ENCODE peak calls at places on chromosome 1, in ten cellular contexts. O is activated naive CD8-positive, alpha-beta T cell treated with anti-CD3 and anti-CD28 coated beads, Interleukin-2, amount 50 U/mL, for 24 hours; Q is GM12865; J is brain microvascular endothelial cell; E is A549; D is activated naive CD4-positive, alpha-beta T cell treated with Interleukin-2 at 50 U/mL for 16 hours; I is activated T-cell treated with anti-CD3 and anti-CD28 coated beads for 24 hours; P is ovary; N is left kidney; T is naive B cell. A is an unnamed sample.

GRCh38 chr1:91765880-91766443 is 120.0 kb downstream of the TGFBR3 start:
- DNase-seq in O (no peak), N (no peak), I (no peak), J (no peak), D (no peak), E (no peak), T (no peak), P (no peak), Q (no peak), A (no peak)

GRCh38 chr1:112937495-112937894 is 18.5 kb downstream of the SLC16A1 start:
- DNase-seq in O (no peak), T (no peak), D (no peak), P (no peak), E (no peak), I (no peak), J (no peak), Q (no peak), N (no peak), A (no peak)

GRCh38 chr1:7440154-7440553 is 330.9 kb upstream of the VAMP3 start:
- DNase-seq in N (no peak), O (no peak), J (no peak), T (no peak), I (no peak), E (no peak), Q (no peak), P (no peak), D (no peak), A (no peak)

GRCh38 chr1:50278352-50278878 is 144.8 kb downstream of the DMRTA2 start:
- DNase-seq in J (no peak), Q (no peak), D (no peak), T (no peak), N (peak), E (no peak), P (no peak), I (no peak), O (no peak), A (no peak)

GRCh38 chr1:233326995-233327937 is at the start of gene MAP3K21:
- DNase-seq in I (peak), Q (peak), E (peak), D (peak), J (no peak), O (peak), T (peak), N (peak), P (peak), A (peak)

GRCh38 chr1:154182342-154183044 is 9.4 kb downstream of the TPM3 start:
- DNase-seq in D (peak), Q (peak), I (peak), P (peak), N (peak), J (peak), O (peak), E (peak), T (peak), A (peak)

GRCh38 chr1:170010443-170010842 is 64.1 kb downstream of the KIFAP3 start:
- DNase-seq in N (peak), E (no peak), D (no peak), J (peak), P (peak), O (peak), I (no peak), T (peak), Q (peak), A (no peak)

GRCh38 chr1:245648749-245649517 is 494.1 kb downstream of the KIF26B start:
- DNase-seq in I (no peak), E (no peak), Q (peak), D (no peak), T (no peak), N (no peak), P (no peak), O (no peak), J (no peak), A (no peak)

GRCh38 chr1:6454856-6455751 is 10.9 kb downstream of the TNFRSF25 start:
- DNase-seq in J (no peak), E (no peak), N (peak), O (peak), I (no peak), D (peak), P (no peak), T (no peak), Q (peak), A (no peak)

GRCh38 chr1:109756848-109757521 is 6.7 kb downstream of the EPS8L3 start:
- DNase-seq in P (peak), I (no peak), T (no peak), N (no peak), J (no peak), D (no peak), Q (no peak), E (no peak), O (no peak), A (no peak)

GRCh38 chr1:226104671-226105121 is 42.2 kb downstream of the H3-3A start:
- DNase-seq in D (no peak), O (no peak), J (peak), E (no peak), N (peak), P (no peak), I (no peak), Q (no peak), T (no peak), A (no peak)

GRCh38 chr1:21910528-21911204 is 26.4 kb downstream of the HSPG2 start:
- DNase-seq in D (no peak), P (no peak), E (no peak), T (no peak), J (no peak), N (no peak), I (no peak), Q (no peak), O (no peak), A (no peak)

A was measured in H54.